ENCODE peak calls at places on chromosomes 11 and 22, in six cellular contexts. One of them, this sample, is unnamed.

GRCh38 chr11:102497061-102497460 is 33.5 kb downstream of the MMP7 start:
- DNase-seq in dermis blood vessel endothelial cell: no peak
- DNase-seq in fibroblast of lung: peak; percentile 77
- DNase-seq in effector memory CD4-positive, alpha-beta T cell: no peak
- DNase-seq in T-cell: no peak
- DNase-seq in activated effector memory CD4-positive, alpha-beta T cell treated with Interleukin-2 at 50 U/mL for 16 hours: no peak
- DNase-seq in this sample: no peak

GRCh38 chr11:61061081-61061826 is 41.0 kb upstream of the CD5 start:
- DNase-seq in fibroblast of lung: peak; percentile 30
- DNase-seq in activated effector memory CD4-positive, alpha-beta T cell treated with Interleukin-2 at 50 U/mL for 16 hours: peak; percentile 73
- DNase-seq in T-cell: peak; percentile 38
- DNase-seq in effector memory CD4-positive, alpha-beta T cell: peak; percentile 67
- DNase-seq in dermis blood vessel endothelial cell: no peak
- DNase-seq in this sample: peak; percentile 73

GRCh38 chr11:129418039-129418438 is 42.4 kb downstream of the BARX2 start:
- DNase-seq in fibroblast of lung: no peak
- DNase-seq in dermis blood vessel endothelial cell: no peak
- DNase-seq in effector memory CD4-positive, alpha-beta T cell: no peak
- DNase-seq in T-cell: no peak
- DNase-seq in activated effector memory CD4-positive, alpha-beta T cell treated with Interleukin-2 at 50 U/mL for 16 hours: no peak
- DNase-seq in this sample: no peak

GRCh38 chr22:46684706-46685105 is 53.3 kb downstream of the CERK start:
- DNase-seq in effector memory CD4-positive, alpha-beta T cell: no peak
- DNase-seq in fibroblast of lung: no peak
- DNase-seq in dermis blood vessel endothelial cell: no peak
- DNase-seq in T-cell: no peak
- DNase-seq in activated effector memory CD4-positive, alpha-beta T cell treated with Interleukin-2 at 50 U/mL for 16 hours: no peak
- DNase-seq in this sample: no peak

GRCh38 chr11:124934862-124935547 is 842 bp downstream of the HEPACAM start:
- DNase-seq in activated effector memory CD4-positive, alpha-beta T cell treated with Interleukin-2 at 50 U/mL for 16 hours: no peak
- DNase-seq in effector memory CD4-positive, alpha-beta T cell: no peak
- DNase-seq in T-cell: no peak
- DNase-seq in dermis blood vessel endothelial cell: peak; percentile 41
- DNase-seq in fibroblast of lung: peak; percentile 93
- DNase-seq in this sample: no peak

GRCh38 chr11:13119928-13120520 is 110.9 kb downstream of the RASSF10 start:
- DNase-seq in T-cell: no peak
- DNase-seq in activated effector memory CD4-positive, alpha-beta T cell treated with Interleukin-2 at 50 U/mL for 16 hours: no peak
- DNase-seq in effector memory CD4-positive, alpha-beta T cell: no peak
- DNase-seq in fibroblast of lung: no peak
- DNase-seq in dermis blood vessel endothelial cell: no peak
- DNase-seq in this sample: no peak

GRCh38 chr11:67584205-67584880 is 731 bp downstream of the GSTP1 start:
- DNase-seq in dermis blood vessel endothelial cell: peak; percentile 62
- DNase-seq in T-cell: no peak
- DNase-seq in fibroblast of lung: peak; percentile 62
- DNase-seq in activated effector memory CD4-positive, alpha-beta T cell treated with Interleukin-2 at 50 U/mL for 16 hours: peak; percentile 24
- DNase-seq in effector memory CD4-positive, alpha-beta T cell: no peak
- DNase-seq in this sample: no peak

GRCh38 chr22:17267661-17268330 is 48.6 kb upstream of the ADA2 start:
- DNase-seq in dermis blood vessel endothelial cell: no peak
- DNase-seq in activated effector memory CD4-positive, alpha-beta T cell treated with Interleukin-2 at 50 U/mL for 16 hours: no peak
- DNase-seq in fibroblast of lung: no peak
- DNase-seq in T-cell: no peak
- DNase-seq in effector memory CD4-positive, alpha-beta T cell: no peak
- DNase-seq in this sample: no peak

GRCh38 chr11:69825037-69825834 is 6.0 kb upstream of the FGF3 start:
- DNase-seq in dermis blood vessel endothelial cell: no peak
- DNase-seq in activated effector memory CD4-positive, alpha-beta T cell treated with Interleukin-2 at 50 U/mL for 16 hours: no peak
- DNase-seq in effector memory CD4-positive, alpha-beta T cell: no peak
- DNase-seq in fibroblast of lung: no peak
- DNase-seq in T-cell: no peak
- DNase-seq in this sample: no peak

GRCh38 chr11:43567396-43567975 is 113.1 kb upstream of the HSD17B12 start:
- DNase-seq in T-cell: no peak
- DNase-seq in activated effector memory CD4-positive, alpha-beta T cell treated with Interleukin-2 at 50 U/mL for 16 hours: no peak
- DNase-seq in fibroblast of lung: peak; percentile 29
- DNase-seq in dermis blood vessel endothelial cell: peak; percentile 73
- DNase-seq in effector memory CD4-positive, alpha-beta T cell: no peak
- DNase-seq in this sample: no peak

GRCh38 chr11:33083918-33084317 is 44.5 kb downstream of the TCP11L1 start:
- DNase-seq in fibroblast of lung: no peak
- DNase-seq in activated effector memory CD4-positive, alpha-beta T cell treated with Interleukin-2 at 50 U/mL for 16 hours: no peak
- DNase-seq in T-cell: no peak
- DNase-seq in dermis blood vessel endothelial cell: no peak
- DNase-seq in effector memory CD4-positive, alpha-beta T cell: no peak
- DNase-seq in this sample: no peak

GRCh38 chr22:50035976-50036375 is 22.1 kb downstream of the TTLL8 start:
- DNase-seq in fibroblast of lung: no peak
- DNase-seq in T-cell: no peak
- DNase-seq in effector memory CD4-positive, alpha-beta T cell: no peak
- DNase-seq in activated effector memory CD4-positive, alpha-beta T cell treated with Interleukin-2 at 50 U/mL for 16 hours: no peak
- DNase-seq in dermis blood vessel endothelial cell: no peak
- DNase-seq in this sample: no peak

GRCh38 chr11:110873953-110874352 is 161.7 kb upstream of the ARHGAP20 start:
- DNase-seq in effector memory CD4-positive, alpha-beta T cell: no peak
- DNase-seq in fibroblast of lung: no peak
- DNase-seq in dermis blood vessel endothelial cell: no peak
- DNase-seq in activated effector memory CD4-positive, alpha-beta T cell treated with Interleukin-2 at 50 U/mL for 16 hours: no peak
- DNase-seq in T-cell: no peak
- DNase-seq in this sample: no peak

GRCh38 chr11:18890615-18891014 is 48.6 kb downstream of the MRGPRX1 start:
- DNase-seq in activated effector memory CD4-positive, alpha-beta T cell treated with Interleukin-2 at 50 U/mL for 16 hours: no peak
- DNase-seq in effector memory CD4-positive, alpha-beta T cell: no peak
- DNase-seq in fibroblast of lung: no peak
- DNase-seq in dermis blood vessel endothelial cell: no peak
- DNase-seq in T-cell: no peak
- DNase-seq in this sample: no peak

GRCh38 chr22:47215851-47216250 is 453.4 kb downstream of the TBC1D22A start:
- DNase-seq in fibroblast of lung: no peak
- DNase-seq in effector memory CD4-positive, alpha-beta T cell: no peak
- DNase-seq in T-cell: no peak
- DNase-seq in dermis blood vessel endothelial cell: no peak
- DNase-seq in activated effector memory CD4-positive, alpha-beta T cell treated with Interleukin-2 at 50 U/mL for 16 hours: no peak
- DNase-seq in this sample: no peak

This sample was measured in effector CD4-positive, alpha-beta T cell.